ENCODE peak calls at places on chromosomes 6 and 20, in seven cellular contexts. L is neural crest cell, Q is COR-L47, F is LoVo, O is NCI-H1105, C is T-helper 2 cell, V is AG04450. M is an unnamed sample.

GRCh38 chr6:106452628-106453027 is 92.1 kb downstream of the CRYBG1 start:
- DNase-seq in L (no peak), F (no peak), C (no peak), Q (no peak), O (no peak), V (no peak), M (no peak)

GRCh38 chr6:51542466-51542865 is 544.9 kb downstream of the PKHD1 start:
- DNase-seq in C (no peak), Q (no peak), L (no peak), F (no peak), O (no peak), V (no peak), M (no peak)

GRCh38 chr20:22954661-22955060 is 80.5 kb upstream of the SSTR4 start:
- DNase-seq in V (no peak), O (no peak), Q (no peak), C (no peak), L (no peak), F (no peak), M (no peak)

GRCh38 chr6:28742668-28743270 is 181.0 kb downstream of the TRIM27 start:
- DNase-seq in L (no peak), F (peak), Q (peak), O (no peak), C (peak), V (no peak), M (peak)

GRCh38 chr6:56714982-56715456 is 72.3 kb upstream of the DST start:
- DNase-seq in V (no peak), F (peak), Q (no peak), O (no peak), C (no peak), L (no peak), M (peak)

GRCh38 chr6:38015341-38015740 is 195.8 kb downstream of the ZFAND3 start:
- DNase-seq in C (no peak), Q (no peak), L (no peak), V (no peak), F (no peak), O (no peak), M (no peak)

GRCh38 chr6:158231551-158232444 is 63.6 kb downstream of the GTF2H5 start:
- DNase-seq in F (peak), L (peak), C (peak), Q (peak), O (peak), V (no peak), M (peak)

GRCh38 chr6:42140756-42141602 is 1.4 kb downstream of the C6orf132 start:
- DNase-seq in Q (no peak), C (no peak), O (no peak), V (no peak), L (no peak), F (no peak), M (no peak)

GRCh38 chr6:24761193-24761835 is 13.4 kb upstream of the GMNN start:
- DNase-seq in F (no peak), Q (no peak), L (no peak), V (no peak), O (no peak), C (no peak), M (no peak)

GRCh38 chr20:370151-370600 is 10.4 kb upstream of the TRIB3 start:
- DNase-seq in C (no peak), Q (no peak), F (no peak), L (no peak), O (no peak), V (no peak), M (no peak)

GRCh38 chr6:53178837-53179432 is 30.3 kb upstream of the GCM1 start:
- DNase-seq in F (no peak), V (no peak), O (no peak), C (peak), L (no peak), Q (no peak), M (no peak)

GRCh38 chr20:62914436-62914835 is 11.9 kb downstream of the DIDO1 start:
- DNase-seq in V (no peak), F (no peak), L (no peak), Q (no peak), C (no peak), O (no peak), M (no peak)

M was measured in SJSA1.